ENCODE peak calls at places on chromosomes 12 and 14, in seven cellular contexts. I, G, R, T, X, A and F are unnamed samples. For H3K27me3, the result is how much of the 10 kb centered on the place peaks cover.

GRCh38 chr14:94161979-94162378 is 12.1 kb upstream of the PPP4R4 start:
- ATAC-seq in A (no peak), X (no peak), G (no peak), R (no peak), T (no peak), I (no peak), F (no peak)

GRCh38 chr12:126914170-126914796 is 1352.7 kb upstream of the TMEM132C start:
- ATAC-seq in X (no peak), G (no peak), T (no peak), I (no peak), A (no peak), R (no peak), F (no peak)

GRCh38 chr12:44771485-44771884 is 104.6 kb downstream of the NELL2 start:
- ATAC-seq in R (no peak), A (no peak), G (no peak), T (no peak), X (no peak), I (no peak), F (no peak)

GRCh38 chr12:14257303-14257733 is 108.2 kb upstream of the ATF7IP start:
- ATAC-seq in G (no peak), X (no peak), I (no peak), A (no peak), R (no peak), T (no peak), F (no peak)

GRCh38 chr12:113240395-113240794 is 19.1 kb downstream of the TPCN1 start:
- ATAC-seq in R (no peak), A (no peak), G (no peak), I (peak), X (no peak), T (no peak), F (no peak)

GRCh38 chr14:68939893-68940613 is 39.0 kb downstream of the ACTN1 start:
- ATAC-seq in I (no peak), A (peak), T (peak), G (no peak), X (peak), R (peak), F (peak)

GRCh38 chr12:20950248-20950647 is 139.7 kb downstream of the SLCO1B3 start:
- ATAC-seq in I (no peak), R (no peak), T (no peak), X (no peak), A (peak), G (no peak), F (no peak)

GRCh38 chr12:89960607-89961394 is 252.2 kb upstream of the ATP2B1 start:
- ATAC-seq in R (no peak), I (peak), T (no peak), G (no peak), X (no peak), A (no peak), F (no peak)

GRCh38 chr12:109140560-109140959 is 24.2 kb downstream of the ACACB start:
- ATAC-seq in G (no peak), I (no peak), T (peak), R (no peak), A (no peak), X (no peak), F (no peak)

GRCh38 chr14:60349663-60350365 is 100.8 kb downstream of the PPM1A start:
- ATAC-seq in R (peak), X (no peak), I (peak), G (peak), A (peak), T (peak), F (no peak)

GRCh38 chr12:47207005-47207717 is 127.4 kb upstream of the AMIGO2 start:
- ATAC-seq in A (peak), I (peak), G (peak), T (no peak), R (peak), X (peak), F (peak)

GRCh38 chr12:56172839-56173238 is 14.7 kb downstream of the MYL6 start:
- ATAC-seq in R (no peak), A (no peak), X (no peak), T (no peak), I (no peak), G (no peak), F (no peak)

GRCh38 chr14:84554136-84554535 is 975.8 kb upstream of the FLRT2 start:
- ATAC-seq in X (no peak), I (no peak), A (no peak), G (no peak), R (no peak), T (no peak), F (no peak)

GRCh38 chr14:84555493-84555892 is 974.5 kb upstream of the FLRT2 start:
- ATAC-seq in A (no peak), I (no peak), G (no peak), T (no peak), R (no peak), X (no peak), F (no peak)
- H3K27me3 ChIP-seq in A (under half), I (under half), G (under half), T (under half), R (under half), X (under half), F (under half)

GRCh38 chr12:6833189-6833890 is 5.1 kb downstream of the P3H3 start:
- ATAC-seq in G (no peak), R (peak), T (peak), I (no peak), X (no peak), A (no peak), F (no peak)

GRCh38 chr12:6832125-6832524 is 3.9 kb downstream of the P3H3 start:
- ATAC-seq in G (no peak), X (no peak), I (no peak), T (no peak), R (no peak), A (no peak), F (no peak)

GRCh38 chr12:6834873-6835272 is 5.9 kb upstream of the GNB3 start:
- ATAC-seq in A (no peak), I (no peak), G (no peak), R (no peak), T (no peak), X (no peak), F (no peak)

GRCh38 chr12:6836851-6837250 is 3.9 kb upstream of the GNB3 start:
- ATAC-seq in G (no peak), T (no peak), I (no peak), A (no peak), R (no peak), X (no peak), F (no peak)

GRCh38 chr12:6834254-6834653 is 6.0 kb downstream of the P3H3 start:
- ATAC-seq in A (no peak), I (no peak), G (no peak), X (no peak), T (no peak), R (no peak), F (no peak)
- H3K27me3 ChIP-seq in A (under half), I (under half), G (under half), X (under half), T (under half), R (under half), F (under half)

GRCh38 chr14:88198441-88198840 is 124.6 kb downstream of the KCNK10 start:
- ATAC-seq in G (no peak), A (no peak), X (no peak), I (no peak), R (no peak), T (no peak), F (no peak)
- H3K27me3 ChIP-seq in G (under half), A (under half), X (under half), I (under half), R (half or more), T (under half), F (under half)

GRCh38 chr12:131100031-131100674 is 146.4 kb downstream of the ADGRD1 start:
- ATAC-seq in I (no peak), X (no peak), G (no peak), A (no peak), T (no peak), R (no peak), F (no peak)
- H3K27me3 ChIP-seq in I (under half), X (under half), G (under half), A (under half), T (under half), R (under half), F (under half)

DNA sequence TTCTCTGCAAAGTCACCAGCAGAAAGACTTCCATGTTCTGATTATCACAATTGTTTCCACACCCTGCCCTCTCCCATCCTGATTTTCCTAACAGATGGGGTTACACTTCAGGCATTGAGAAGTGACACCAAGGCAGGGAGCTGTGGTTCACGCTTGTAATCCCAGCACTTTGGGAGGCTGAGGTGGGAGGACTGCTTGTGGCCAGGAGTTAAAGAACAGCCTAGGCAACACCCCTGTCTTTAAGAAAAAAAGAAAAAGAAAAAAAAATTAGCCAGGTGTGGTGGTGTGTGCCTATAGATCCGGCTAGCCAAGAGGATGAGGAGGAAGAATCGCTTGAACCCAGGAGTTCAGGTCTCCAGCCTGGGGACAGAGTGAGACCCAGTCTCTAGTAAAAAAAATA is 5.2 kb downstream of the PPP1CC start:
- ATAC-seq in A (no peak), G (no peak), T (no peak), X (no peak), R (no peak), I (no peak), F (no peak)
- H3K27me3 ChIP-seq in A (under half), G (under half), T (under half), X (under half), R (under half), I (under half), F (under half)